ENCODE peak calls at places on chromosome 13, in ten cellular contexts. One of them, this sample, is unnamed.
A peak's percentile ranks its signal among the peaks of the same experiment; 100 is the strongest.

GRCh38 chr13:44929691-44930090 is 59.6 kb downstream of the NUFIP1 start:
- DNase-seq in PC-9: no peak
- DNase-seq in GM23338: no peak
- DNase-seq in aorta: no peak
- DNase-seq in uterus: no peak
- DNase-seq in cardiac fibroblast: no peak
- DNase-seq in iPS DF 6.9: no peak
- DNase-seq in lower leg skin: no peak
- DNase-seq in naive thymus-derived CD4-positive, alpha-beta T cell: no peak
- DNase-seq in osteoblast: no peak
- DNase-seq in this sample: no peak

GRCh38 chr13:98172570-98173405 is 4.3 kb downstream of the RNF113B start:
- DNase-seq in PC-9: no peak
- DNase-seq in GM23338: no peak
- DNase-seq in aorta: no peak
- DNase-seq in uterus: no peak
- DNase-seq in cardiac fibroblast: peak; percentile 68
- DNase-seq in iPS DF 6.9: no peak
- DNase-seq in lower leg skin: no peak
- DNase-seq in naive thymus-derived CD4-positive, alpha-beta T cell: no peak
- DNase-seq in osteoblast: no peak
- DNase-seq in this sample: no peak

GRCh38 chr13:113369189-113369588 is 5.3 kb upstream of the GRTP1 start:
- DNase-seq in PC-9: no peak
- DNase-seq in GM23338: no peak
- DNase-seq in aorta: no peak
- DNase-seq in uterus: no peak
- DNase-seq in cardiac fibroblast: no peak
- DNase-seq in iPS DF 6.9: no peak
- DNase-seq in lower leg skin: peak; percentile 74
- DNase-seq in naive thymus-derived CD4-positive, alpha-beta T cell: no peak
- DNase-seq in osteoblast: no peak
- DNase-seq in this sample: no peak

GRCh38 chr13:46168341-46168740 is 13.6 kb downstream of the LCP1 start:
- DNase-seq in PC-9: no peak
- DNase-seq in GM23338: no peak
- DNase-seq in aorta: no peak
- DNase-seq in uterus: peak; percentile 67
- DNase-seq in cardiac fibroblast: peak; percentile 14
- DNase-seq in iPS DF 6.9: no peak
- DNase-seq in lower leg skin: no peak
- DNase-seq in naive thymus-derived CD4-positive, alpha-beta T cell: no peak
- DNase-seq in osteoblast: no peak
- DNase-seq in this sample: peak; percentile 81

GRCh38 chr13:49213997-49214916 is 5.9 kb upstream of the MLNR start:
- DNase-seq in PC-9: no peak
- DNase-seq in GM23338: no peak
- DNase-seq in aorta: no peak
- DNase-seq in uterus: no peak
- DNase-seq in cardiac fibroblast: no peak
- DNase-seq in iPS DF 6.9: no peak
- DNase-seq in lower leg skin: no peak
- DNase-seq in naive thymus-derived CD4-positive, alpha-beta T cell: no peak
- DNase-seq in osteoblast: peak; percentile 64
- DNase-seq in this sample: no peak

GRCh38 chr13:84844473-84844872 is 954.7 kb downstream of the SLITRK6 start:
- DNase-seq in PC-9: no peak
- DNase-seq in GM23338: peak; percentile 53
- DNase-seq in aorta: no peak
- DNase-seq in uterus: no peak
- DNase-seq in cardiac fibroblast: no peak
- DNase-seq in iPS DF 6.9: no peak
- DNase-seq in lower leg skin: no peak
- DNase-seq in naive thymus-derived CD4-positive, alpha-beta T cell: no peak
- DNase-seq in osteoblast: no peak
- DNase-seq in this sample: no peak

GRCh38 chr13:87331178-87331577 is 340.0 kb upstream of the SLITRK5 start:
- DNase-seq in PC-9: peak; percentile 63
- DNase-seq in GM23338: no peak
- DNase-seq in aorta: no peak
- DNase-seq in uterus: no peak
- DNase-seq in cardiac fibroblast: peak; percentile 1
- DNase-seq in iPS DF 6.9: no peak
- DNase-seq in lower leg skin: no peak
- DNase-seq in naive thymus-derived CD4-positive, alpha-beta T cell: no peak
- DNase-seq in osteoblast: no peak
- DNase-seq in this sample: peak; percentile 33

GRCh38 chr13:52617070-52618060 is 24.9 kb upstream of the HNRNPA1L2 start:
- DNase-seq in PC-9: peak; percentile 88
- DNase-seq in GM23338: peak; percentile 91
- DNase-seq in aorta: peak; percentile 92
- DNase-seq in uterus: peak; percentile 85
- DNase-seq in cardiac fibroblast: peak; percentile 89
- DNase-seq in iPS DF 6.9: peak; percentile 71
- DNase-seq in lower leg skin: peak; percentile 95
- DNase-seq in naive thymus-derived CD4-positive, alpha-beta T cell: peak; percentile 84
- DNase-seq in osteoblast: peak; percentile 84
- DNase-seq in this sample: peak; percentile 56

DNA sequence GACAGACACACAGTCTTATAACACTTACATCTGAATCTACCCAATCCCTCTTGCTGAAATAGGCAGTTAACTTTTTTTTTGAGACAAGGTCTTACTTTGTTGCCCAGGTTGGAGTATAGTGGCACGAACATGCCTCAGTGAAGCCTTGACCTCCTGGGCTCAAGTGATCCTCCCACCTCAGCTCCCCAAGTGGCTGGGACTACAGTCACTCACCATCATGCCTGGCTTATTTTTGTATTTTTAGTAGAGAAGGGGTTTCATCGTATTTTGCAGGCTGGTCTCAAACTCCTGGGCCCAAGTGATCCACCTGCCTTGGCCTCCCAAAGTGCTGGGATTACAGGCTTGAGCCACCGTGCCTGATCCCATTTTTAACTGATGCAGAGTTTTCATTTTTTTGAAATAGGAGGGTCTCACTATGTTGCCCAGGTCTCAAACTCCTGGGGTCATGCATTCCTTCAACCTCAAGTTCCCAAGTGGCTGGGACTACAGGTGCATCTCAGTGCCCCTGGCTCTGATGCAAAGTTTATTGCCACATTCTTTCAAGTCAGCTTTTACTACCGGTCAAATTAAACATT is 7.6 kb downstream of the ELF1 start:
- DNase-seq in PC-9: no peak
- DNase-seq in GM23338: no peak
- DNase-seq in aorta: no peak
- DNase-seq in uterus: no peak
- DNase-seq in cardiac fibroblast: no peak
- DNase-seq in iPS DF 6.9: no peak
- DNase-seq in lower leg skin: no peak
- DNase-seq in naive thymus-derived CD4-positive, alpha-beta T cell: no peak
- DNase-seq in osteoblast: no peak
- DNase-seq in this sample: no peak
- H3K4me3 ChIP-seq in PC-9: no peak overlapping the region
- H3K4me3 ChIP-seq in GM23338: no peak overlapping the region
- H3K4me3 ChIP-seq in aorta: no peak overlapping the region
- H3K4me3 ChIP-seq in uterus: no peak overlapping the region
- H3K4me3 ChIP-seq in cardiac fibroblast: no peak overlapping the region
- H3K4me3 ChIP-seq in iPS DF 6.9: no peak overlapping the region
- H3K4me3 ChIP-seq in lower leg skin: no peak overlapping the region
- H3K4me3 ChIP-seq in naive thymus-derived CD4-positive, alpha-beta T cell: no peak overlapping the region
- H3K4me3 ChIP-seq in osteoblast: no peak overlapping the region
- H3K4me3 ChIP-seq in this sample: no peak overlapping the region

GRCh38 chr13:99973163-99973785 is 1.7 kb upstream of the ZIC5 start:
- DNase-seq in PC-9: no peak
- DNase-seq in GM23338: no peak
- DNase-seq in aorta: no peak
- DNase-seq in uterus: no peak
- DNase-seq in cardiac fibroblast: no peak
- DNase-seq in iPS DF 6.9: no peak
- DNase-seq in lower leg skin: no peak
- DNase-seq in naive thymus-derived CD4-positive, alpha-beta T cell: no peak
- DNase-seq in osteoblast: peak; percentile 71
- DNase-seq in this sample: no peak

GRCh38 chr13:99970761-99971575 is 599 bp downstream of the ZIC5 start:
- DNase-seq in PC-9: no peak
- DNase-seq in GM23338: peak; percentile 69
- DNase-seq in aorta: no peak
- DNase-seq in uterus: no peak
- DNase-seq in cardiac fibroblast: no peak
- DNase-seq in iPS DF 6.9: no peak
- DNase-seq in lower leg skin: no peak
- DNase-seq in naive thymus-derived CD4-positive, alpha-beta T cell: no peak
- DNase-seq in osteoblast: peak; percentile 88
- DNase-seq in this sample: no peak

GRCh38 chr13:99972190-99972731 is 694 bp upstream of the ZIC5 start:
- DNase-seq in PC-9: no peak
- DNase-seq in GM23338: peak; percentile 60
- DNase-seq in aorta: no peak
- DNase-seq in uterus: no peak
- DNase-seq in cardiac fibroblast: no peak
- DNase-seq in iPS DF 6.9: no peak
- DNase-seq in lower leg skin: no peak
- DNase-seq in naive thymus-derived CD4-positive, alpha-beta T cell: no peak
- DNase-seq in osteoblast: peak; percentile 59
- DNase-seq in this sample: no peak

GRCh38 chr13:99969934-99970760 is 1.4 kb downstream of the ZIC5 start:
- DNase-seq in PC-9: peak; percentile 63
- DNase-seq in GM23338: peak; percentile 84
- DNase-seq in aorta: peak; percentile 87
- DNase-seq in uterus: no peak
- DNase-seq in cardiac fibroblast: no peak
- DNase-seq in iPS DF 6.9: no peak
- DNase-seq in lower leg skin: no peak
- DNase-seq in naive thymus-derived CD4-positive, alpha-beta T cell: no peak
- DNase-seq in osteoblast: peak; percentile 90
- DNase-seq in this sample: no peak

GRCh38 chr13:99971576-99972189 is at the start of gene ZIC5:
- DNase-seq in PC-9: no peak
- DNase-seq in GM23338: peak; percentile 93
- DNase-seq in aorta: no peak
- DNase-seq in uterus: no peak
- DNase-seq in cardiac fibroblast: no peak
- DNase-seq in iPS DF 6.9: no peak
- DNase-seq in lower leg skin: no peak
- DNase-seq in naive thymus-derived CD4-positive, alpha-beta T cell: no peak
- DNase-seq in osteoblast: peak; percentile 87
- DNase-seq in this sample: no peak
- H3K4me3 ChIP-seq in PC-9: peak within 1 kb of the TSS; percentile 94
- H3K4me3 ChIP-seq in GM23338: peak within 1 kb of the TSS; percentile 63
- H3K4me3 ChIP-seq in aorta: peak within 1 kb of the TSS; percentile 41
- H3K4me3 ChIP-seq in uterus: no peak within 1 kb of the TSS
- H3K4me3 ChIP-seq in cardiac fibroblast: no peak within 1 kb of the TSS
- H3K4me3 ChIP-seq in iPS DF 6.9: peak within 1 kb of the TSS; percentile 92
- H3K4me3 ChIP-seq in lower leg skin: no peak within 1 kb of the TSS
- H3K4me3 ChIP-seq in naive thymus-derived CD4-positive, alpha-beta T cell: no peak within 1 kb of the TSS
- H3K4me3 ChIP-seq in osteoblast: no peak within 1 kb of the TSS
- H3K4me3 ChIP-seq in this sample: no peak within 1 kb of the TSS

GRCh38 chr13:74063533-74064100 is 70.6 kb downstream of the KLF12 start:
- DNase-seq in PC-9: no peak
- DNase-seq in GM23338: no peak
- DNase-seq in aorta: no peak
- DNase-seq in uterus: no peak
- DNase-seq in cardiac fibroblast: no peak
- DNase-seq in iPS DF 6.9: no peak
- DNase-seq in lower leg skin: no peak
- DNase-seq in naive thymus-derived CD4-positive, alpha-beta T cell: no peak
- DNase-seq in osteoblast: no peak
- DNase-seq in this sample: no peak

GRCh38 chr13:74066937-74067336 is 67.3 kb downstream of the KLF12 start:
- DNase-seq in PC-9: no peak
- DNase-seq in GM23338: no peak
- DNase-seq in aorta: no peak
- DNase-seq in uterus: no peak
- DNase-seq in cardiac fibroblast: peak; percentile 20
- DNase-seq in iPS DF 6.9: no peak
- DNase-seq in lower leg skin: no peak
- DNase-seq in naive thymus-derived CD4-positive, alpha-beta T cell: no peak
- DNase-seq in osteoblast: no peak
- DNase-seq in this sample: no peak

GRCh38 chr13:74061939-74062595 is 72.1 kb downstream of the KLF12 start:
- DNase-seq in PC-9: no peak
- DNase-seq in GM23338: no peak
- DNase-seq in aorta: no peak
- DNase-seq in uterus: peak; percentile 20
- DNase-seq in cardiac fibroblast: peak; percentile 77
- DNase-seq in iPS DF 6.9: no peak
- DNase-seq in lower leg skin: no peak
- DNase-seq in naive thymus-derived CD4-positive, alpha-beta T cell: peak; percentile 72
- DNase-seq in osteoblast: peak; percentile 23
- DNase-seq in this sample: peak; percentile 56

GRCh38 chr13:74064805-74065204 is 69.4 kb downstream of the KLF12 start:
- DNase-seq in PC-9: no peak
- DNase-seq in GM23338: no peak
- DNase-seq in aorta: no peak
- DNase-seq in uterus: no peak
- DNase-seq in cardiac fibroblast: no peak
- DNase-seq in iPS DF 6.9: no peak
- DNase-seq in lower leg skin: no peak
- DNase-seq in naive thymus-derived CD4-positive, alpha-beta T cell: no peak
- DNase-seq in osteoblast: peak; percentile 48
- DNase-seq in this sample: no peak

DNA sequence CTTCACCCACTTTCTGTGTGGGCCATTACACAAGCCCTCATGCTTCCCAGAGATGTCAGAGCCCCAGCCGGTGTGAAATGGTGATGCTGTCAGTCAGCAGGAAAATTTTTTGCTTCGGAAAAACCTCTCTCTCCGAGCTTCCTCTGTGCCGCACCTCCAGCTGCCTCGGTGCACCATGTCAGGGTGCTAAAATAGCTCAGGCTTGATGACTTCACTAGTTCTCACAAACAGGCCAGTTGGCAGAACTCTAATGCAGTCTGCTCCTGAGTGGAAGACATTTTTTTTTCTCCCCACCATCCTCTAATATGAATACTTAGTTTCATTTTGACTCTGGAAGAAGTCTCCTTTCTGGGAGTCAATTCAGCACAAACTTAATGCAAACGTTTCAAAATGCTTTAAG is 71.3 kb downstream of the KLF12 start:
- DNase-seq in PC-9: no peak
- DNase-seq in GM23338: no peak
- DNase-seq in aorta: peak; percentile 85
- DNase-seq in uterus: peak; percentile 49
- DNase-seq in cardiac fibroblast: peak; percentile 74
- DNase-seq in iPS DF 6.9: no peak
- DNase-seq in lower leg skin: no peak
- DNase-seq in naive thymus-derived CD4-positive, alpha-beta T cell: no peak
- DNase-seq in osteoblast: peak; percentile 82
- DNase-seq in this sample: peak; percentile 43
- H3K4me3 ChIP-seq in PC-9: no peak overlapping the region
- H3K4me3 ChIP-seq in GM23338: no peak overlapping the region
- H3K4me3 ChIP-seq in aorta: peak overlapping the region; percentile 42
- H3K4me3 ChIP-seq in uterus: peak overlapping the region; percentile 6
- H3K4me3 ChIP-seq in cardiac fibroblast: no peak overlapping the region
- H3K4me3 ChIP-seq in iPS DF 6.9: no peak overlapping the region
- H3K4me3 ChIP-seq in lower leg skin: no peak overlapping the region
- H3K4me3 ChIP-seq in naive thymus-derived CD4-positive, alpha-beta T cell: no peak overlapping the region
- H3K4me3 ChIP-seq in osteoblast: peak overlapping the region; percentile 51
- H3K4me3 ChIP-seq in this sample: no peak overlapping the region

DNA sequence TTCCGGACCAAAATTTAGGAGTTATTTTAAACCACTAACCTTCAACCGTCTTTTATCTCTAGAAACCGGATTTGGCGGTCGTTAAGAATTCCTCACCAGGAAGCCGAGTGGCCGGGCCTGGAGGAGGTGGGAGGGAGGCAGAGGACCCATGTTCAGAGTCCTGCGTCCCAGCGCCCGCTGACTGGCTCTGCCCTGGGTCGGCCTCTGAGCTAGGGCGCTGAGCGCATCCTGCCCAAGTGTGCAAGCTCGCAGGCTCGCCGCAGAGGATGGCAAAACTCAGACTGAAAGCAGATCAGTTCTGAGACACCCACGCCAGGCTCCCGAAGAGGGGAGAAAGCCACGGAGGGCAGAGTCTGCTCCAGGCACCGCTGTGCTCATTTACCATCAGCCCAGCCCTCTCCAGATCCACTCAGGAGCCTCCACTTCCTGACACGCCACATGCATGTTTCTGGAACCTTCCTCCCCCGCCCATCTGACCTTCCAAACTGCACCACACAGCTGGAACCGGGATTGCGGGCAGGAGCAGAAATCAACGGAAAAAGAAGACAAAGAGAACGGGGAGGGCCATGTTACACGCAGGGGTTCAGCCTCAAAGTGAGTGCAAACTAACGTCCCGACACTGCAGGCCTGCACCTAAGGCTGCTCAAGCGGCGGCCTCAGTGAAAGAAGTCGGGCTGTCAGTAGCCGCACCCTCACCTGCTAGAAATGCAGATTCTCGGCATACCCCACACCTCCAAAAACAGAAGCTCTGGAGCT is 8.2 kb downstream of the COL4A1 start:
- DNase-seq in PC-9: no peak
- DNase-seq in GM23338: peak; percentile 65
- DNase-seq in aorta: peak; percentile 85
- DNase-seq in uterus: peak; percentile 37
- DNase-seq in cardiac fibroblast: peak; percentile 70
- DNase-seq in iPS DF 6.9: no peak
- DNase-seq in lower leg skin: peak; percentile 87
- DNase-seq in naive thymus-derived CD4-positive, alpha-beta T cell: no peak
- DNase-seq in osteoblast: no peak
- DNase-seq in this sample: no peak
- H3K4me3 ChIP-seq in PC-9: no peak overlapping the region
- H3K4me3 ChIP-seq in GM23338: peak overlapping the region; percentile 36
- H3K4me3 ChIP-seq in aorta: no peak overlapping the region
- H3K4me3 ChIP-seq in uterus: peak overlapping the region; percentile 2
- H3K4me3 ChIP-seq in cardiac fibroblast: no peak overlapping the region
- H3K4me3 ChIP-seq in iPS DF 6.9: no peak overlapping the region
- H3K4me3 ChIP-seq in lower leg skin: no peak overlapping the region
- H3K4me3 ChIP-seq in naive thymus-derived CD4-positive, alpha-beta T cell: no peak overlapping the region
- H3K4me3 ChIP-seq in osteoblast: no peak overlapping the region
- H3K4me3 ChIP-seq in this sample: no peak overlapping the region

This sample was measured in skeletal muscle cell.